ENCODE peak calls at places on chromosomes 5 and 9, in ten cellular contexts. C is breast epithelium, N is IMR-90, X is esophagus squamous epithelium, L is heart left ventricle, Y is sigmoid colon, A is esophagus muscularis mucosa, K is stomach, H is ovary, G is prostate gland. Z is an unnamed sample. For H3K4me1, the result is how much of the 10 kb centered on the place peaks cover.

GRCh38 chr9:100354121-100354800 is 1.5 kb upstream of the TEX10 start:
- DNase-seq in C (no peak), N (no peak), X (no peak), L (no peak), Y (no peak), A (no peak), K (no peak), H (no peak), G (no peak), Z (no peak)

GRCh38 chr5:143364061-143364460 is 39.4 kb downstream of the NR3C1 start:
- DNase-seq in C (no peak), N (no peak), X (no peak), L (no peak), Y (no peak), A (no peak), K (no peak), H (no peak), G (no peak), Z (no peak)

GRCh38 chr5:27328480-27328879 is 290.1 kb upstream of the CDH9 start:
- DNase-seq in C (no peak), N (peak), X (no peak), L (no peak), Y (no peak), A (no peak), K (no peak), H (no peak), G (no peak), Z (no peak)

GRCh38 chr5:104551628-104552027 is 989.0 kb upstream of the NUDT12 start:
- DNase-seq in C (no peak), N (no peak), X (no peak), L (no peak), Y (no peak), A (no peak), K (no peak), H (no peak), G (no peak), Z (no peak)

GRCh38 chr9:16062542-16063240 is 509.8 kb downstream of the CCDC171 start:
- DNase-seq in C (no peak), N (peak), X (no peak), L (no peak), Y (no peak), A (no peak), K (no peak), H (no peak), G (no peak), Z (no peak)

GRCh38 chr9:115593587-115594091 is 475.7 kb upstream of the TNC start:
- DNase-seq in C (no peak), N (peak), X (no peak), L (no peak), Y (no peak), A (no peak), K (no peak), H (no peak), G (peak), Z (no peak)

GRCh38 chr5:170861855-170862766 is at the start of gene RANBP17:
- DNase-seq in C (no peak), N (peak), X (no peak), L (peak), Y (peak), A (no peak), K (peak), H (peak), G (peak), Z (no peak)

GRCh38 chr5:14457475-14457874 is 124.1 kb upstream of the OTULINL start:
- DNase-seq in C (no peak), N (no peak), X (no peak), L (no peak), Y (no peak), A (no peak), K (no peak), H (no peak), G (no peak), Z (no peak)

GRCh38 chr5:132687995-132688394 is 14.2 kb downstream of the IL4 start:
- DNase-seq in C (no peak), N (no peak), X (no peak), L (no peak), Y (no peak), A (no peak), K (no peak), H (no peak), G (no peak), Z (no peak)

GRCh38 chr5:83927140-83927733 is 206.6 kb upstream of the HAPLN1 start:
- DNase-seq in C (no peak), N (peak), X (no peak), L (no peak), Y (peak), A (no peak), K (peak), H (no peak), G (peak), Z (no peak)

GRCh38 chr5:59874675-59875074 is 18.9 kb downstream of the PDE4D start:
- DNase-seq in C (no peak), N (peak), X (no peak), L (no peak), Y (no peak), A (no peak), K (no peak), H (no peak), G (no peak), Z (no peak)

GRCh38 chr9:109815366-109815947 is 35.5 kb downstream of the PALM2AKAP2 start:
- DNase-seq in C (no peak), N (peak), X (no peak), L (no peak), Y (no peak), A (no peak), K (no peak), H (no peak), G (no peak), Z (no peak)

GRCh38 chr9:86034863-86035734 is 64.3 kb downstream of the GOLM1 start:
- DNase-seq in C (no peak), N (peak), X (no peak), L (no peak), Y (no peak), A (peak), K (peak), H (no peak), G (no peak), Z (no peak)

GRCh38 chr5:83147593-83147992 is 70.2 kb downstream of the XRCC4 start:
- DNase-seq in C (no peak), N (no peak), X (no peak), L (no peak), Y (no peak), A (no peak), K (no peak), H (no peak), G (no peak), Z (no peak)

GRCh38 chr5:127849436-127849835 is 146.2 kb downstream of the CCDC192 start:
- DNase-seq in C (no peak), N (no peak), X (no peak), L (no peak), Y (no peak), A (no peak), K (no peak), H (no peak), G (no peak), Z (no peak)

GRCh38 chr9:137988701-137989100 is 111.1 kb downstream of the CACNA1B start:
- DNase-seq in C (no peak), N (no peak), X (no peak), L (no peak), Y (no peak), A (no peak), K (peak), H (no peak), G (no peak), Z (no peak)

GRCh38 chr5:10478436-10478835 is 36.8 kb downstream of the ROPN1L start:
- DNase-seq in C (no peak), N (peak), X (no peak), L (no peak), Y (no peak), A (no peak), K (no peak), H (no peak), G (no peak), Z (no peak)

GRCh38 chr9:124010303-124010664 is 1.3 kb upstream of the LHX2 start:
- DNase-seq in C (no peak), N (no peak), X (no peak), L (no peak), Y (no peak), A (no peak), K (no peak), H (no peak), G (no peak), Z (no peak)

GRCh38 chr9:26811106-26811505 is 81.5 kb downstream of the CAAP1 start:
- DNase-seq in C (no peak), N (no peak), X (no peak), L (no peak), Y (no peak), A (no peak), K (no peak), H (no peak), G (no peak), Z (no peak)

GRCh38 chr9:127406799-127407504 is 10.0 kb downstream of the SLC2A8 start:
- DNase-seq in C (no peak), N (no peak), X (no peak), L (peak), Y (no peak), A (no peak), K (no peak), H (no peak), G (no peak), Z (no peak)

GRCh38 chr9:15543033-15543791 is 9.6 kb upstream of the CCDC171 start:
- DNase-seq in C (no peak), N (peak), X (no peak), L (no peak), Y (no peak), A (no peak), K (no peak), H (no peak), G (no peak), Z (no peak)

GRCh38 chr5:10689391-10690081 is 71.5 kb downstream of the DAP start:
- DNase-seq in C (no peak), N (peak), X (no peak), L (no peak), Y (no peak), A (no peak), K (no peak), H (no peak), G (no peak), Z (no peak)

GRCh38 chr5:142866563-142867275 is 96.5 kb downstream of the ARHGAP26 start:
- DNase-seq in C (no peak), N (peak), X (no peak), L (no peak), Y (no peak), A (no peak), K (peak), H (no peak), G (peak), Z (no peak)

GRCh38 chr5:170591055-170591454 is 87.2 kb downstream of the KCNIP1 start:
- DNase-seq in C (no peak), N (no peak), X (no peak), L (no peak), Y (peak), A (no peak), K (no peak), H (no peak), G (no peak), Z (no peak)

GRCh38 chr9:137273616-137274320 is 3.8 kb upstream of the TOR4A start:
- DNase-seq in C (peak), N (no peak), X (no peak), L (no peak), Y (no peak), A (no peak), K (peak), H (no peak), G (peak), Z (no peak)

GRCh38 chr9:126514037-126514821 is 99.5 kb upstream of the LMX1B start:
- DNase-seq in C (no peak), N (peak), X (no peak), L (peak), Y (peak), A (no peak), K (peak), H (peak), G (no peak), Z (no peak)

GRCh38 chr5:73278693-73279092 is 105.7 kb downstream of the TMEM174 start:
- DNase-seq in C (peak), N (no peak), X (no peak), L (no peak), Y (no peak), A (no peak), K (no peak), H (no peak), G (peak), Z (no peak)

GRCh38 chr5:103139264-103139865 is 19.3 kb downstream of the PPIP5K2 start:
- DNase-seq in C (peak), N (peak), X (no peak), L (no peak), Y (peak), A (peak), K (peak), H (peak), G (peak), Z (no peak)

GRCh38 chr9:90830977-90831376 is 29.4 kb downstream of the SYK start:
- DNase-seq in C (no peak), N (no peak), X (no peak), L (no peak), Y (no peak), A (no peak), K (no peak), H (no peak), G (no peak), Z (peak)

GRCh38 chr9:82410306-82410705 is 421.7 kb downstream of the SPATA31D1 start:
- DNase-seq in C (no peak), N (peak), X (no peak), L (no peak), Y (no peak), A (no peak), K (no peak), H (no peak), G (no peak), Z (no peak)

GRCh38 chr5:65482280-65482726 is 583 bp upstream of the ADAMTS6 start:
- DNase-seq in C (no peak), N (peak), X (no peak), L (no peak), Y (no peak), A (no peak), K (no peak), H (no peak), G (no peak), Z (no peak)

GRCh38 chr9:130845901-130846381 is 10.9 kb downstream of the ABL1 start:
- DNase-seq in C (no peak), N (peak), X (no peak), L (no peak), Y (peak), A (peak), K (no peak), H (peak), G (no peak), Z (no peak)

GRCh38 chr5:24646915-24647314 is 2.1 kb upstream of the CDH10 start:
- DNase-seq in C (no peak), N (no peak), X (no peak), L (no peak), Y (no peak), A (no peak), K (no peak), H (no peak), G (no peak), Z (no peak)

GRCh38 chr5:180135967-180136641 is 64.5 kb upstream of the RNF130 start:
- DNase-seq in C (no peak), N (no peak), X (no peak), L (peak), Y (peak), A (peak), K (peak), H (no peak), G (no peak), Z (no peak)

GRCh38 chr5:148125641-148126040 is 42.7 kb upstream of the SPINK14 start:
- DNase-seq in C (no peak), N (peak), X (no peak), L (no peak), Y (no peak), A (no peak), K (no peak), H (no peak), G (no peak), Z (no peak)

GRCh38 chr5:23269981-23270380 is 237.4 kb upstream of the PRDM9 start:
- DNase-seq in C (no peak), N (no peak), X (no peak), L (no peak), Y (no peak), A (no peak), K (no peak), H (no peak), G (no peak), Z (no peak)

GRCh38 chr5:15798006-15798405 is 298.0 kb downstream of the FBXL7 start:
- DNase-seq in C (no peak), N (no peak), X (no peak), L (no peak), Y (no peak), A (no peak), K (no peak), H (no peak), G (peak), Z (no peak)

DNA sequence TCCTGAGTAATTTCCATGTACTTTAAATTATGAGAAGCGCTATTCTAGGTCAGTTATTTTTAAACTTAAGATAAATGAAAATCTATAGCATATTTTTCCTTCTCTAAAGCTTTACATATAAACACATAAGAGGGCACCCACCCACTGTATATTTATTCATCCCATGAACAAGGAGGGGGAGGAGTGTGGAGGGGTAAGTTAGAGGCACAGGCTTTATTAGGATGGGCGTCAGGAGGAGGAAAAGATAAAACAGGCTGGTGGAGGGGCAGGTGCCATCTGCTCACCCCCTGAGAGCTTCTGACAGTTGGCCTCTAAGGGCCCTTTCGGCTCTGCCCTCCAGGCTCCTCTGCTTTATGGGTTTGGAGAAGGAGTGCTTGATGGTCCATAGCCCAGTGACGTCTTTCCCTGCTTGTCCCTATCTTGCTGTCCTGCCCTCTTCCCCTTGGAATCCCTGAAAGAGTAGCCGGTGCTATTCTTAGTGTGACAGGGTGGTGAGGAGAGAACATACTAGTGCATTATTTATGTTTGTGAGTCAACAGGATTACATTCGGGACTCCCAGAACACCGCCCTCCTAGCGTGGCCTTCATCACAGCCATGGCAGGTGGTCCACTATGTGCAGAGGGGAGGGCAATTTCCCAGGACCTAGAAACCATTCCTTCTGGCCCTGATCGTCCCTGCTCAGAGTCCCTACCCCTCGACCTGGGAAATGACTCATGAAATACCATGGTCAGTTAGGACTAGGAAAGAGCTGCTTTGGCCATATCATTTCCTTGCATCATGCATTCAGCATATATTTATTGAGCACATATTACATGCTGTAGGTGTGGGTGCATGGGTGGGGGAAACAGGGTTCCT is 7.9 kb upstream of the SYNPO start:
- DNase-seq in C (no peak), N (peak), X (no peak), L (peak), Y (no peak), A (no peak), K (no peak), H (no peak), G (no peak), Z (no peak)
- TF ChIP-seq POLR2A in C (no peak), N (no peak), X (no peak), L (peak), Y (no peak), A (no peak), K (no peak), H (no peak), G (no peak), Z (no peak)

DNA sequence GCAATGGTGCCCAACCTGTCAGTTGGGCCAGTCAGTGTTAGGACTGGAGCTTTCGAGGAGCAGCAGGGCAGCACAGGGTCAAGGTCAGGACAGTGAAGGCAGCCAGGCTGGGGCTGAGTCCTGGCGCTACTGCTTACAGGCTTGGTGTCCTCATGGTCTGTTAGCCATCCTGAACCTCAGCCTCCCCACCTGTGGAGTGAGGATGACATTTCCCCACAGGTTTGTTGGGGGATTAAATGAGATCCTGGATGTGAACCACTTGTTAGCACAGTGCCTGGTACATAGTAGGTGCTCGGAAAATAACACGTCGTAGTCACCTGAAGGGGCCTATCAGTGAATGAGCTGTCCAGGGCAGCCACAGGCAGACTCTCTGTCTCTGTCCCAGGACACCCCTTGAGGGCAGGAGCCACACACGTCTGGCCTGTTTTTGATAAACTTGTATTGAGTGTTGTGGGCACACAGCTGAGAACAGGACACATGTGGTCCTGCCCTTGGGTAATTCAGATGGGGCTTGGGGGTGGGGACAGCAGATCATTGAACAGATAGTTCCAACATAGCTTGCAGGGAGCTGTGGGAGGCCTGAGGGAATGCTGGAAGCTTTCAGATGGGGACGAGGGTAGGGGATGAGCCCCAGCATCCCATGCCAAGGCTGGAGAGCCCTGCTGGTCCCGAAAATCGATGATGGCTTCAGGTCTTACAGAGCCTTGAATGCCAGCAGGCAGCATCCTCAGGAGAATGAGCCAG is 69.3 kb downstream of the AMBP start:
- DNase-seq in C (peak), N (no peak), X (no peak), L (no peak), Y (peak), A (peak), K (peak), H (peak), G (no peak), Z (peak)
- H3K4me1 ChIP-seq in C (under half), N (under half), X (under half), L (under half), Y (under half), A (under half), K (under half), H (under half), G (under half), Z (under half)

GRCh38 chr9:95048225-95049087 is 269.1 kb downstream of the FANCC start:
- DNase-seq in C (peak), N (no peak), X (no peak), L (peak), Y (no peak), A (no peak), K (peak), H (peak), G (peak), Z (no peak)
- TF ChIP-seq POLR2A in C (no peak), N (no peak), X (no peak), L (peak), Y (no peak), A (no peak), K (no peak), H (peak), G (peak), Z (no peak)

GRCh38 chr5:124477002-124477546 is 269.4 kb downstream of the ZNF608 start:
- DNase-seq in C (no peak), N (no peak), X (no peak), L (no peak), Y (peak), A (no peak), K (no peak), H (no peak), G (no peak), Z (no peak)
- H3K4me1 ChIP-seq in C (under half), N (under half), X (under half), L (under half), Y (under half), A (under half), K (under half), H (under half), G (under half), Z (under half)

DNA sequence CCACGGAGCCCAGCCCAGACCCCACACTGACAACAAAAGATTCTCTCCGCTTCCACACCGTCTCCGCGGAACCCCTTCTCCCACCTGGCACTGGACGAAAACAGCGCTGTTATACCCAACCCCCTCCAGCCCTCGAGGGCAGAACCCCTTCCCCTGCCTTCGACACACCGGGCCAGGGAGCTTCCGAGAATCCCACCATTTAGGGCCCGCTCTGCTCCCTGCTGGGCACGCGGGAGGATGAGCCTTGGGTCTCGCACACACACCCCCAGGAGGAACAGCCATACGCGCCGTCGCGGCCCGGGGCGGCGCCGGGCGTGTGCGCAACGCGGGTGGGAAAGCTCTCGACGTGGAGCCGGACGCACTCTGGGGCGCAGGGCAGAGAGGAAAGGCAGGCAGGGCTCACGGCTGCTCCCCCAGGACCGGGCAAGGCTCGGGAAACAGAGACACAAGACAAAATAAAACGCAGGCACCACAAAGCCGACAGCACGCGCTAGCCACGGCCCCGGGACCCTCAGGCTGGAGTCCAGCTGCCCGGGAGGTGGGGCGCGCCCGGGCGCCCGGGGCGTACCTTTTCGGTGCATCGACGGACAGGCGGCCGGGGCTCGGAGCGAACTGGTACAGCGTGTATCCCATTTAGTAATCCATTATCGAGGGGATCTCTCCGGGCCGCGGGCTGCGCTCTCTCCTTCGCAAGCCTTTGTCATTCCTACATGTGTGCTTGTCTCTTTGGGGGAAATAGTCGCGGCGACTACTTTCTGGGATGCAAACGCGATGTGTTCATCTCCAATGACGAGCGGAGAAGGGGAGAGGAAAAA is 799 bp downstream of the SEMA6A start:
- DNase-seq in C (no peak), N (no peak), X (no peak), L (peak), Y (no peak), A (no peak), K (no peak), H (peak), G (peak), Z (no peak)
- TF ChIP-seq POLR2A in C (no peak), N (no peak), X (no peak), L (no peak), Y (no peak), A (no peak), K (no peak), H (no peak), G (no peak), Z (no peak)

Z was measured in vagina.